ENCODE peak calls at places on chromosomes 16 and 17, in six cellular contexts. D is IMR-90; F is effector memory CD4-positive, alpha-beta T cell; H is kidney; G is CD8-positive, alpha-beta memory T cell; O is mesenchymal stem cell. I is an unnamed sample.

GRCh38 chr17:50611639-50612038 is 23.0 kb upstream of the ABCC3 start:
- DNase-seq in F (no peak), D (peak; percentile 19), H (no peak), O (peak; percentile 38), G (no peak), I (no peak)

GRCh38 chr17:38341035-38341721 is 2.6 kb downstream of the GPR179 start:
- DNase-seq in G (no peak), O (peak; percentile 12), D (no peak), H (peak; percentile 68), F (no peak), I (no peak)

GRCh38 chr16:53754938-53755910 is 51.3 kb downstream of the FTO start:
- DNase-seq in D (peak; percentile 60), F (no peak), O (peak; percentile 60), G (no peak), H (peak; percentile 78), I (no peak)

GRCh38 chr17:1908699-1909309 is 79.0 kb downstream of the RPA1 start:
- DNase-seq in G (no peak), H (no peak), O (peak; percentile 77), D (peak; percentile 73), F (no peak), I (peak; percentile 39)

GRCh38 chr17:15657868-15658775 is 26.0 kb downstream of the TRIM16 start:
- DNase-seq in D (no peak), G (no peak), O (no peak), H (no peak), F (no peak), I (no peak)

GRCh38 chr16:2296662-2297505 is 29.0 kb upstream of the RNPS1 start:
- DNase-seq in F (no peak), O (no peak), H (peak; percentile 66), D (no peak), G (no peak), I (peak; percentile 48)

GRCh38 chr16:87414251-87414680 is 22.1 kb downstream of the MAP1LC3B start:
- DNase-seq in H (no peak), G (no peak), D (no peak), O (no peak), F (no peak), I (no peak)

GRCh38 chr17:12729086-12729485 is 60.2 kb upstream of the ARHGAP44 start:
- DNase-seq in H (no peak), D (no peak), G (no peak), O (no peak), F (no peak), I (no peak)

GRCh38 chr16:75099738-75100615 is 16.6 kb downstream of the LDHD start:
- DNase-seq in H (peak; percentile 76), G (no peak), D (no peak), O (no peak), F (no peak), I (no peak)

GRCh38 chr17:57954421-57955182 is 610 bp downstream of the CUEDC1 start:
- DNase-seq in G (no peak), H (peak; percentile 93), O (peak; percentile 74), D (peak; percentile 46), F (no peak), I (no peak)

GRCh38 chr17:29094101-29094708 is 51.3 kb downstream of the PIPOX start:
- DNase-seq in O (no peak), F (no peak), D (no peak), H (no peak), G (no peak), I (no peak)

GRCh38 chr17:20206068-20206467 is 196.9 kb downstream of the SPECC1 start:
- DNase-seq in F (no peak), G (no peak), H (no peak), D (no peak), O (peak; percentile 54), I (no peak)

GRCh38 chr17:80175411-80175810 is 5.6 kb downstream of the CARD14 start:
- DNase-seq in G (no peak), H (peak; percentile 84), O (peak; percentile 33), F (no peak), D (no peak), I (no peak)

GRCh38 chr17:74253036-74253435 is 21.0 kb upstream of the DNAI2 start:
- DNase-seq in D (no peak), H (no peak), G (no peak), O (no peak), F (no peak), I (no peak)

GRCh38 chr16:11139624-11140375 is 116.2 kb downstream of the SOCS1 start:
- DNase-seq in D (no peak), F (no peak), G (no peak), O (no peak), H (no peak), I (no peak)

GRCh38 chr17:9817086-9817485 is 4.8 kb downstream of the GSG1L2 start:
- DNase-seq in O (peak; percentile 76), D (peak; percentile 23), F (no peak), G (no peak), H (no peak), I (no peak)

GRCh38 chr16:67528222-67528869 is at the start of gene RIPOR1:
- DNase-seq in O (peak; percentile 53), F (peak; percentile 27), H (peak; percentile 89), G (peak; percentile 66), D (no peak), I (no peak)

GRCh38 chr17:76262732-76263344 is 2.3 kb upstream of the UBALD2 start:
- DNase-seq in H (peak; percentile 80), F (no peak), O (peak; percentile 43), D (no peak), G (no peak), I (no peak)

GRCh38 chr16:17629936-17630335 is 159.2 kb upstream of the XYLT1 start:
- DNase-seq in F (no peak), O (no peak), H (no peak), G (no peak), D (no peak), I (no peak)

GRCh38 chr16:89257281-89257731 is 39.8 kb downstream of the ZNF778 start:
- DNase-seq in D (no peak), F (no peak), O (no peak), G (no peak), H (peak; percentile 72), I (no peak)

GRCh38 chr17:73297934-73298861 is 13.6 kb downstream of the CDC42EP4 start:
- DNase-seq in O (no peak), H (no peak), D (no peak), G (no peak), F (no peak), I (no peak)

GRCh38 chr16:81185416-81185815 is 53.1 kb upstream of the BCO1 start:
- DNase-seq in O (no peak), G (no peak), H (no peak), D (no peak), F (no peak), I (no peak)

DNA sequence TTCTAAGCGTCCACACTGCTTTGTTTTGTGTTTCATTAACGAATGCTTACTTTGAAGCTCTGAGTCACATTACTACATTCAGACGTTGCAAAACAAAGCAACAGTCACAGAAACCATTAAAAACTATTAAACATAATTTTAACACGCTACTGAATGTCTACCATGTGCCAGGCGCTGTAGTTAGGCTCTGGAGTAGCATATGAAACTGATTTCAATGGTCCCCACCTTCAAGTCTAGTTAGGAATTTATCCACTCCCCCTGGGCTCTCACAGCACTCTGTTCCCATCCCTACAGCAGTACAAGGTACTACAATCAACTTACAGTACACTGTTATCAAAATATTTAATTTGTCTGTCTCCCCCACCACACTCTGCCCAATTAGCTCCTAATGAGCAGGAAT is 631 bp downstream of the UTP6 start:
- DNase-seq in O (peak; percentile 49), G (no peak), F (no peak), D (peak; percentile 25), H (no peak), I (no peak)
- H3K27ac ChIP-seq in O (peak overlapping the region; percentile 50), G (peak overlapping the region; percentile 74), F (peak overlapping the region; percentile 65), D (peak overlapping the region; percentile 70), H (peak overlapping the region; percentile 60), I (no peak overlapping the region)

GRCh38 chr16:595094-595528 is 5.2 kb downstream of the RAB40C start:
- DNase-seq in O (no peak), G (no peak), H (no peak), D (no peak), F (no peak), I (no peak)

GRCh38 chr16:595942-596735 is 6.3 kb downstream of the RAB40C start:
- DNase-seq in D (no peak), H (no peak), F (no peak), G (no peak), O (no peak), I (no peak)

GRCh38 chr16:598823-599739 is 9.2 kb downstream of the RAB40C start:
- DNase-seq in G (no peak), H (peak; percentile 82), F (no peak), D (no peak), O (no peak), I (no peak)

GRCh38 chr16:593807-594206 is 3.9 kb downstream of the RAB40C start:
- DNase-seq in H (peak; percentile 72), G (no peak), D (no peak), F (no peak), O (no peak), I (no peak)

DNA sequence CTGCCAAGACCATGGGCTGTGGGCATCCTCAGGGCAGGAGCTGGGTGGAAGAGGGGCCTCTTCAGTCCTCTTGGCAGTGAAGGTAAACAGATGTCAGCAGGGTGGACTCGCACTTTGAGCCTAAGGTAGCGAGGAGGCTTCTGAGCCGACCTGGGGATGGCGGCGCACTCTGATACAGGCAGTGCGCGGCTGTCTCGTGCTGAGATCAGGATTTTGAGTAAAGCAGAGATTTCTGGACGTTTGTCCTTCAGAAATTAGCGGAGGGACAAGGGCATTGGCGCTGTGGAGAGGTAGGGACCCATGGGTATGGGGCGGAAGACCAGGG is 6.8 kb downstream of the RAB40C start:
- DNase-seq in F (no peak), D (no peak), H (no peak), G (no peak), O (no peak), I (no peak)
- H3K4me1 ChIP-seq in F (peaks cover 2% of the 10 kb centered on the region), D (no peaks in the 10 kb centered on the region), H (peaks cover 36% of the 10 kb centered on the region), G (no peaks in the 10 kb centered on the region), O (peaks cover 28% of the 10 kb centered on the region), I (peaks cover 1% of the 10 kb centered on the region)

GRCh38 chr17:69822314-69822875 is 252.6 kb upstream of the KCNJ16 start:
- DNase-seq in O (no peak), D (no peak), F (no peak), H (no peak), G (no peak), I (no peak)

GRCh38 chr17:69819316-69820087 is 255.5 kb upstream of the KCNJ16 start:
- DNase-seq in G (no peak), F (no peak), H (no peak), O (peak; percentile 51), D (peak; percentile 67), I (no peak)

GRCh38 chr17:69818467-69818866 is 256.6 kb upstream of the KCNJ16 start:
- DNase-seq in H (no peak), O (no peak), D (peak; percentile 30), F (no peak), G (no peak), I (no peak)

GRCh38 chr17:69820881-69821473 is 254.0 kb upstream of the KCNJ16 start:
- DNase-seq in F (no peak), G (no peak), H (peak; percentile 66), O (no peak), D (no peak), I (no peak)
- H3K9me3 ChIP-seq in F (no peaks in the 10 kb centered on the region), G (no peaks in the 10 kb centered on the region), H (no peaks in the 10 kb centered on the region), O (no peaks in the 10 kb centered on the region), D (peaks cover 10% of the 10 kb centered on the region), I (peaks cover 2% of the 10 kb centered on the region)

DNA sequence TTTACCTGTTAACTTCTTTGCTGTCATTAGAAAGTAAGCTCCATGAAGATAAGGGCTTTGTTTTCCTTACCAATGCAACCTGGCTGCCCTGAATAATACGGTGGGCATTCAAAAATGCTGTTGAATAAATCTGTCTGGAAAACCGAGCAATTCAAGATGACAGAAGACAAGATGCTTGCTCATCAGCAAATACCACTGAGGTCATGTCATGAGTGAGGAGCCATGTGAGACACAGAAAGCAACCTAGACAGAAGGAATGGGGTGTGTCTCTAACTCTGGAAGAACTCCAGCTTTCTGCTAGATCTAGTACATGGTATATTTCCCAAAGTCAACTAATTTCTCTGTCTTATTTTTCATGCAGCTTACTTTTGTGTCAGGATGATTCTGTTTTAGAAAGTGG is 64.2 kb downstream of the STH start:
- DNase-seq in O (peak; percentile 70), G (no peak), D (peak; percentile 82), F (no peak), H (no peak), I (no peak)
- H3K27ac ChIP-seq in O (peak overlapping the region; percentile 62), G (no peak overlapping the region), D (no peak overlapping the region), F (no peak overlapping the region), H (peak overlapping the region; percentile 7), I (no peak overlapping the region)